ENCODE peak calls at places on chromosome 12, in nine cellular contexts. F, S, Z, N, W, D, Y, Q and U are unnamed samples.

GRCh38 chr12:104656921-104657320 is 200.2 kb downstream of the CHST11 start:
- DNase-seq in F (no peak), S (peak), Z (no peak), N (no peak), W (no peak), D (no peak), Y (no peak), Q (peak), U (no peak)

GRCh38 chr12:115456946-115457689 is 773.1 kb upstream of the TBX3 start:
- DNase-seq in F (peak), S (no peak), Z (no peak), N (peak), W (no peak), D (no peak), Y (peak), Q (no peak), U (no peak)

GRCh38 chr12:1828863-1829262 is 8.5 kb downstream of the LRTM2 start:
- DNase-seq in F (no peak), S (no peak), Z (no peak), N (no peak), W (no peak), D (no peak), Y (no peak), Q (no peak), U (no peak)

GRCh38 chr12:119024226-119024810 is 43.0 kb downstream of the SRRM4 start:
- DNase-seq in F (no peak), S (no peak), Z (no peak), N (no peak), W (no peak), D (no peak), Y (no peak), Q (no peak), U (no peak)

GRCh38 chr12:5489760-5490432 is 58.0 kb downstream of the NTF3 start:
- DNase-seq in F (no peak), S (no peak), Z (no peak), N (no peak), W (no peak), D (no peak), Y (no peak), Q (no peak), U (no peak)

GRCh38 chr12:49355913-49356312 is 9.2 kb downstream of the DNAJC22 start:
- DNase-seq in F (no peak), S (no peak), Z (peak), N (no peak), W (no peak), D (no peak), Y (no peak), Q (no peak), U (no peak)

GRCh38 chr12:98745578-98746391 is 100.7 kb downstream of the APAF1 start:
- DNase-seq in F (no peak), S (no peak), Z (peak), N (no peak), W (peak), D (no peak), Y (peak), Q (no peak), U (peak)

GRCh38 chr12:111825509-111825908 is 16.5 kb upstream of the MAPKAPK5 start:
- DNase-seq in F (no peak), S (no peak), Z (no peak), N (no peak), W (no peak), D (no peak), Y (no peak), Q (no peak), U (no peak)

GRCh38 chr12:132389526-132390286 is 60.3 kb upstream of the GALNT9 start:
- DNase-seq in F (no peak), S (no peak), Z (no peak), N (no peak), W (no peak), D (no peak), Y (no peak), Q (no peak), U (no peak)

GRCh38 chr12:57242329-57242690 is 8.7 kb downstream of the STAC3 start:
- DNase-seq in F (no peak), S (no peak), Z (no peak), N (no peak), W (no peak), D (no peak), Y (no peak), Q (no peak), U (no peak)

GRCh38 chr12:132610896-132611602 is 667 bp upstream of the LRCOL1 start:
- DNase-seq in F (no peak), S (no peak), Z (no peak), N (no peak), W (no peak), D (no peak), Y (no peak), Q (no peak), U (no peak)

GRCh38 chr12:57889541-57889989 is 43.0 kb upstream of the CTDSP2 start:
- DNase-seq in F (no peak), S (peak), Z (peak), N (no peak), W (no peak), D (no peak), Y (no peak), Q (no peak), U (no peak)

GRCh38 chr12:28099862-28100261 is 90.4 kb upstream of the CCDC91 start:
- DNase-seq in F (no peak), S (no peak), Z (no peak), N (no peak), W (no peak), D (no peak), Y (no peak), Q (no peak), U (no peak)

GRCh38 chr12:31768046-31768445 is 39.2 kb upstream of the AMN1 start:
- DNase-seq in F (no peak), S (no peak), Z (no peak), N (no peak), W (no peak), D (no peak), Y (no peak), Q (no peak), U (no peak)

GRCh38 chr12:162467-163307 is 51.3 kb downstream of the SLC6A12 start:
- DNase-seq in F (peak), S (no peak), Z (no peak), N (no peak), W (no peak), D (no peak), Y (no peak), Q (no peak), U (peak)

GRCh38 chr12:130013771-130014484 is 110.1 kb upstream of the TMEM132D start:
- DNase-seq in F (peak), S (peak), Z (peak), N (peak), W (peak), D (peak), Y (peak), Q (no peak), U (peak)

GRCh38 chr12:118350908-118351592 is 21.7 kb downstream of the TAOK3 start:
- DNase-seq in F (no peak), S (no peak), Z (no peak), N (no peak), W (no peak), D (no peak), Y (no peak), Q (no peak), U (no peak)

GRCh38 chr12:66241061-66242043 is 52.3 kb downstream of the IRAK3 start:
- DNase-seq in F (peak), S (peak), Z (no peak), N (peak), W (no peak), D (no peak), Y (no peak), Q (peak), U (no peak)

GRCh38 chr12:93722757-93723567 is 45.8 kb downstream of the CRADD start:
- DNase-seq in F (peak), S (peak), Z (no peak), N (no peak), W (no peak), D (peak), Y (no peak), Q (no peak), U (no peak)

GRCh38 chr12:81164827-81165226 is 86.9 kb downstream of the ACSS3 start:
- DNase-seq in F (no peak), S (no peak), Z (no peak), N (no peak), W (no peak), D (no peak), Y (no peak), Q (no peak), U (no peak)

GRCh38 chr12:55931780-55932545 is 1.0 kb downstream of the DGKA start:
- DNase-seq in F (peak), S (peak), Z (peak), N (no peak), W (peak), D (peak), Y (peak), Q (no peak), U (peak)

GRCh38 chr12:120265483-120266179 is at the start of gene PXN:
- DNase-seq in F (peak), S (peak), Z (peak), N (peak), W (peak), D (peak), Y (peak), Q (no peak), U (peak)

GRCh38 chr12:28536088-28536487 is 345.8 kb downstream of the CCDC91 start:
- DNase-seq in F (peak), S (peak), Z (no peak), N (no peak), W (no peak), D (no peak), Y (no peak), Q (peak), U (no peak)

GRCh38 chr12:79082595-79082994 is 218.0 kb downstream of the SYT1 start:
- DNase-seq in F (no peak), S (no peak), Z (no peak), N (no peak), W (no peak), D (no peak), Y (no peak), Q (no peak), U (no peak)

GRCh38 chr12:15592934-15593333 is 196.3 kb downstream of the EPS8 start:
- DNase-seq in F (no peak), S (peak), Z (no peak), N (peak), W (no peak), D (no peak), Y (no peak), Q (no peak), U (no peak)

GRCh38 chr12:4421590-4422031 is 24.0 kb downstream of the FGF6 start:
- DNase-seq in F (peak), S (peak), Z (no peak), N (peak), W (peak), D (peak), Y (no peak), Q (no peak), U (no peak)

GRCh38 chr12:17489452-17489851 is 600.5 kb downstream of the RERGL start:
- DNase-seq in F (no peak), S (no peak), Z (no peak), N (no peak), W (no peak), D (no peak), Y (peak), Q (no peak), U (peak)

GRCh38 chr12:2264622-2265306 is 212.0 kb downstream of the CACNA1C start:
- DNase-seq in F (no peak), S (peak), Z (no peak), N (no peak), W (no peak), D (no peak), Y (no peak), Q (peak), U (no peak)

GRCh38 chr12:106644335-106645073 is 61.7 kb downstream of the RFX4 start:
- DNase-seq in F (no peak), S (no peak), Z (no peak), N (no peak), W (no peak), D (no peak), Y (no peak), Q (no peak), U (no peak)

GRCh38 chr12:120836119-120836684 is 68.0 kb downstream of the SPPL3 start:
- DNase-seq in F (no peak), S (no peak), Z (no peak), N (no peak), W (no peak), D (no peak), Y (no peak), Q (no peak), U (no peak)

GRCh38 chr12:19880724-19881123 is 441.4 kb downstream of the AEBP2 start:
- DNase-seq in F (no peak), S (no peak), Z (no peak), N (no peak), W (no peak), D (no peak), Y (no peak), Q (no peak), U (no peak)
- TF ChIP-seq CTCF in F (no peak), S (no peak), Z (no peak), N (no peak), W (no peak), D (no peak), Y (no peak), Q (no peak), U (no peak)

GRCh38 chr12:59115526-59115925 is 195.2 kb upstream of the LRIG3 start:
- DNase-seq in F (no peak), S (peak), Z (no peak), N (no peak), W (no peak), D (no peak), Y (no peak), Q (peak), U (no peak)

GRCh38 chr12:59115995-59116394 is 195.7 kb upstream of the LRIG3 start:
- DNase-seq in F (no peak), S (no peak), Z (no peak), N (no peak), W (no peak), D (no peak), Y (no peak), Q (no peak), U (no peak)

GRCh38 chr12:59111873-59112272 is 191.6 kb upstream of the LRIG3 start:
- DNase-seq in F (no peak), S (no peak), Z (no peak), N (no peak), W (no peak), D (no peak), Y (no peak), Q (no peak), U (no peak)

GRCh38 chr12:59118356-59118755 is 198.1 kb upstream of the LRIG3 start:
- DNase-seq in F (no peak), S (no peak), Z (no peak), N (no peak), W (no peak), D (no peak), Y (no peak), Q (no peak), U (no peak)

DNA sequence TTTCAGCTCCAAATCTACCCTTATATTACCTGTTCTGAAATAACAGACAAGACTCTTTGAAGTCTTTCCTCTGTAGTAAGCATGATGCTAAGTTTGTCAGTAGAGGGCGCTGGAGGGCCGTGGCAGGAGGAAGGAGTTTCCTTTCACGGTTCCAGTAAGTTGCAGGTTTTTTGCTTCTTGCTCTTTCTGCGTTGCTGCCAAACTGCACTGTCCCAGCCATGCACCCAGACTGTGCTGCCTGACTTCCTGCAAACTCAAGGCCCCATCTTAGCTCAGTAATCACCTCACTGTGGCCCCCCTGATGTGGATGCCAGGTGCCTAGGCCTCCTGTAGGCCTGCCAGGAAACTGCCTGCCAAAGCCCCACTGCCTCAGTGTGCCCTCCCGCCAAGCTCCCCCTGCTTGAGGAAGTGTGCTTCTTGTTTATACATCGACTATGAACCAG is 193.5 kb upstream of the LRIG3 start:
- DNase-seq in F (peak), S (peak), Z (peak), N (peak), W (peak), D (peak), Y (peak), Q (peak), U (peak)
- TF ChIP-seq CTCF in F (peak), S (peak), Z (peak), N (peak), W (peak), D (peak), Y (peak), Q (peak), U (peak)

GRCh38 chr12:84502907-84503787 is 409.5 kb downstream of the SLC6A15 start:
- DNase-seq in F (peak), S (peak), Z (peak), N (peak), W (peak), D (peak), Y (peak), Q (peak), U (peak)

GRCh38 chr12:84492381-84492883 is 420.2 kb downstream of the SLC6A15 start:
- DNase-seq in F (no peak), S (no peak), Z (no peak), N (no peak), W (no peak), D (no peak), Y (no peak), Q (no peak), U (no peak)

GRCh38 chr12:84502180-84502857 is 410.3 kb downstream of the SLC6A15 start:
- DNase-seq in F (no peak), S (no peak), Z (no peak), N (no peak), W (no peak), D (peak), Y (no peak), Q (no peak), U (no peak)

GRCh38 chr12:84497819-84498218 is 414.8 kb downstream of the SLC6A15 start:
- DNase-seq in F (peak), S (peak), Z (no peak), N (peak), W (no peak), D (no peak), Y (no peak), Q (no peak), U (no peak)
- TF ChIP-seq CTCF in F (peak), S (peak), Z (no peak), N (peak), W (no peak), D (no peak), Y (no peak), Q (peak), U (no peak)

GRCh38 chr12:10498042-10498441 is 7.6 kb upstream of the EIF2S3B start:
- DNase-seq in F (no peak), S (no peak), Z (no peak), N (no peak), W (no peak), D (no peak), Y (no peak), Q (no peak), U (no peak)
- TF ChIP-seq CTCF in F (no peak), S (no peak), Z (no peak), N (no peak), W (no peak), D (no peak), Y (no peak), Q (no peak), U (no peak)

GRCh38 chr12:113860059-113860820 is 105.9 kb downstream of the RBM19 start:
- DNase-seq in F (peak), S (no peak), Z (no peak), N (no peak), W (no peak), D (no peak), Y (peak), Q (no peak), U (no peak)
- TF ChIP-seq CTCF in F (peak), S (no peak), Z (no peak), N (no peak), W (no peak), D (no peak), Y (no peak), Q (no peak), U (no peak)

GRCh38 chr12:11757095-11757494 is 107.6 kb downstream of the ETV6 start:
- DNase-seq in F (no peak), S (no peak), Z (no peak), N (no peak), W (no peak), D (no peak), Y (no peak), Q (no peak), U (no peak)

GRCh38 chr12:11755311-11755930 is 105.9 kb downstream of the ETV6 start:
- DNase-seq in F (no peak), S (peak), Z (no peak), N (no peak), W (no peak), D (no peak), Y (no peak), Q (no peak), U (no peak)

GRCh38 chr12:11756523-11756922 is 107.0 kb downstream of the ETV6 start:
- DNase-seq in F (peak), S (no peak), Z (no peak), N (no peak), W (no peak), D (no peak), Y (no peak), Q (no peak), U (no peak)

GRCh38 chr12:11757531-11757930 is 108.1 kb downstream of the ETV6 start:
- DNase-seq in F (no peak), S (no peak), Z (no peak), N (no peak), W (no peak), D (no peak), Y (no peak), Q (no peak), U (no peak)

DNA sequence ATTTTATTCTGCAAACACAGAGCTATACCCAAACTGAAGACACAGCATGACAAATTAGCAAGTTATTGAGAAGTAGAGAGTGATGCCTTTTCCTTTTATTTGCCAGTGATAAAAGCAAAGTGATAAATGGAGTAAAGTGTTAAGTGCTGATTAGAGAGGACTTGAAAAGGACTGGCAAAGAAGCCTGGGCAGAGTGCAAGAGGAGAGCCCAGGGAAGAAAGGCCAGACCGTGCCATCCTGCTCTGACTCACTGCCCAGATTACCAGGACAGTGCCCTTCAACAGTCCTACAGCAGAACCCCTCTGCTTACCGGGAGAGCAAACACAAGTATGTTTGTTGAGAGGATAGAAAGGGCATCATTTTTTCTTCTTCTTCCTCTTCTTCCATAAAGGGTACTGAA is 106.5 kb downstream of the ETV6 start:
- DNase-seq in F (no peak), S (no peak), Z (no peak), N (no peak), W (no peak), D (no peak), Y (no peak), Q (no peak), U (no peak)
- TF ChIP-seq CTCF in F (no peak), S (no peak), Z (no peak), N (no peak), W (no peak), D (no peak), Y (no peak), Q (no peak), U (no peak)

DNA sequence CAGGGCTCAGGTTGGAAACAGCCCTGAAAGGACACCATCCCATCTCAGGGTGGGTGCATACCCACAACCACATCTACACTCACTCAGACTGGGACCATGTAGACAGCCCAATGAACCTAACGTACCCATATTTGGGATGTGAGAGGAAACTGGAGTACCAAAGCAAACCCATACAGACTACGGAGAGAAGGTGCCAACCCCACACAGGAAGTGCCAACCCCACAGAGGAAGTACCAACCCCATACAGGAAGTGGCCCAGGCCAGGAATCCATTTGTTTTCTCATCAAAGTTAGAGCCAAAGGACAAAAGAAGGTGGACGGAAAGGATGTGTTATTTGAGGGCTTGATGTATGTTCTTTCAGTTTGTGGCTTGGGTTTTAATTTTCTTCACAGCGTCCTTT is 19.5 kb upstream of the SPIC start:
- DNase-seq in F (no peak), S (no peak), Z (no peak), N (no peak), W (no peak), D (no peak), Y (no peak), Q (no peak), U (no peak)
- TF ChIP-seq CTCF in F (no peak), S (no peak), Z (no peak), N (no peak), W (no peak), D (no peak), Y (no peak), Q (no peak), U (no peak)